ENCODE peak calls at places on chromosomes 11 and 22, in ten cellular contexts. B is astrocyte of the spinal cord, P is GM23338, S is WTC11, U is brain microvascular endothelial cell, K is Panc1, T is astrocyte, M is upper lobe of right lung, H is cardiac muscle cell, J is left ventricle myocardium inferior. F is an unnamed sample.

GRCh38 chr22:38163844-38164577 is 17.6 kb downstream of the PLA2G6 start:
- DNase-seq in B (no peak), P (no peak), S (no peak), U (no peak), K (no peak), T (no peak), M (peak), H (no peak), J (no peak), F (no peak)

GRCh38 chr11:87063982-87064381 is 26.2 kb downstream of the TMEM135 start:
- DNase-seq in B (peak), P (no peak), S (no peak), U (peak), K (no peak), T (peak), M (no peak), H (no peak), J (no peak), F (peak)

GRCh38 chr11:34198523-34198922 is 93.1 kb downstream of the NAT10 start:
- DNase-seq in B (no peak), P (no peak), S (no peak), U (peak), K (no peak), T (no peak), M (no peak), H (no peak), J (no peak), F (no peak)

GRCh38 chr11:76739798-76740197 is 43.4 kb upstream of the TSKU start:
- DNase-seq in B (no peak), P (no peak), S (no peak), U (no peak), K (no peak), T (no peak), M (no peak), H (no peak), J (no peak), F (no peak)

GRCh38 chr22:37248251-37248650 is 4.2 kb upstream of the RAC2 start:
- DNase-seq in B (no peak), P (no peak), S (no peak), U (no peak), K (no peak), T (no peak), M (peak), H (no peak), J (no peak), F (no peak)

GRCh38 chr11:70611890-70612289 is 213.6 kb downstream of the CTTN start:
- DNase-seq in B (no peak), P (peak), S (no peak), U (no peak), K (no peak), T (no peak), M (no peak), H (no peak), J (no peak), F (no peak)

GRCh38 chr11:27158763-27159679 is 118.4 kb downstream of the BBOX1 start:
- DNase-seq in B (peak), P (peak), S (peak), U (peak), K (peak), T (peak), M (no peak), H (peak), J (no peak), F (peak)

GRCh38 chr11:30585892-30586250 is 282 bp downstream of the MPPED2 start:
- DNase-seq in B (no peak), P (peak), S (no peak), U (no peak), K (no peak), T (no peak), M (peak), H (peak), J (peak), F (no peak)

GRCh38 chr22:39237276-39238123 is 7.3 kb downstream of the PDGFB start:
- DNase-seq in B (no peak), P (no peak), S (no peak), U (no peak), K (no peak), T (no peak), M (no peak), H (no peak), J (no peak), F (no peak)

GRCh38 chr11:134466035-134466908 is 54.2 kb upstream of the B3GAT1 start:
- DNase-seq in B (no peak), P (peak), S (peak), U (no peak), K (no peak), T (no peak), M (no peak), H (no peak), J (no peak), F (no peak)

GRCh38 chr11:57513911-57514537 is 1.5 kb downstream of the SLC43A1 start:
- DNase-seq in B (peak), P (peak), S (peak), U (no peak), K (no peak), T (peak), M (peak), H (peak), J (peak), F (no peak)

GRCh38 chr11:130088217-130088616 is 18.5 kb downstream of the APLP2 start:
- DNase-seq in B (no peak), P (no peak), S (no peak), U (no peak), K (no peak), T (no peak), M (no peak), H (no peak), J (no peak), F (no peak)

GRCh38 chr11:76408171-76408965 is 27.2 kb downstream of the GVQW3 start:
- DNase-seq in B (no peak), P (no peak), S (no peak), U (no peak), K (no peak), T (no peak), M (no peak), H (no peak), J (no peak), F (no peak)

GRCh38 chr22:45651931-45652528 is 19.6 kb upstream of the ATXN10 start:
- DNase-seq in B (no peak), P (no peak), S (no peak), U (no peak), K (no peak), T (no peak), M (no peak), H (no peak), J (no peak), F (no peak)

GRCh38 chr22:31148953-31149627 is 8.8 kb upstream of the PLA2G3 start:
- DNase-seq in B (peak), P (peak), S (peak), U (peak), K (peak), T (peak), M (peak), H (peak), J (peak), F (peak)

GRCh38 chr11:105489431-105489830 is 120.4 kb upstream of the GRIA4 start:
- DNase-seq in B (peak), P (no peak), S (no peak), U (no peak), K (no peak), T (peak), M (no peak), H (peak), J (no peak), F (no peak)

GRCh38 chr11:66371627-66372415 is at the start of gene SLC29A2:
- DNase-seq in B (no peak), P (peak), S (peak), U (no peak), K (no peak), T (no peak), M (peak), H (no peak), J (peak), F (no peak)

GRCh38 chr11:94787798-94788197 is 19.6 kb downstream of the AMOTL1 start:
- DNase-seq in B (no peak), P (no peak), S (no peak), U (no peak), K (no peak), T (no peak), M (no peak), H (no peak), J (no peak), F (no peak)
- TF ChIP-seq CTCF in B (no peak), P (no peak), S (no peak), U (no peak), K (no peak), T (no peak), M (no peak), H (no peak), J (no peak), F (no peak)

DNA sequence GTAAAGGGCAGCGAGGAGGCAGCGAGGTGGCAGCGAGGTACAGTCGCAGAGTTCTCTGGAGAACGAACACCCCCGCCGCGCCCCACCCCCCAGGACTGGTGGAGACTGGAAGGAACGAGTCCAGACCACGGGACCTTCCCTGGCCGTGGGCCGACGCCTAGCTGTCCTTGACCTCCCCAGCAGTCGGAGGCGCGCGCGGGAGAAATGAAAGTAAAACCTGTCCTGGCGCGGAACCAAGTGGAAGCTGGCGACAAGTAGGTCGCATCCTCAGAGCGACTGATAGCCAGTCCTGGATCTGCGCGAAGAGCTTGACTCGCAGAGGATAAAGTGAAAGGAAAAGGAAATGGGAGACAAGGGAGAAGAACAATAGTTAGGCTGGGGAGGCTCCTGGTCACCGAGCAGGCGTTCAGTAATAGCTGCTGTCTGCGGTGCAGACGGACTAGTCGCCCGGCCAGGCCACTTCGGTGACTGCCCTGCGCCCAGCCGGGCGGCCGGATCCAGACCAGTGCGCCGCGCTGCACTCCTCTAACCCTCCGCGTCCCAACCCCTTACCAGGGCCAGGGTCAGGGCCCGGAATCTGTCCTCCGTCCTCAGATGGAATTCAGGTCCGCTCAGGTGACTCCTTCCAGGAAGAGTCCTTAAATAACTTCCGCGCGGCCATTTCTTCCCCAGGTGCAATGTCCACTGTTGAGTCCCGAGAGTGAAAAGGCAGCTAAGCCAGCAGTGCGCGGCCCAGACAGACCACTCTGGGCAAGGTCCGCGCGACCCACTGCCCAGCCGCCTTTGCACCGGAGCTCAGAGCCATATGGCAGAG is 1.9 kb upstream of the ADM start:
- DNase-seq in B (peak), P (peak), S (peak), U (peak), K (no peak), T (no peak), M (peak), H (peak), J (peak), F (peak)
- TF ChIP-seq CTCF in B (no peak), P (no peak), S (no peak), U (no peak), K (no peak), T (no peak), M (no peak), H (no peak), J (peak), F (peak)

GRCh38 chr22:50247748-50248147 is 2.9 kb upstream of the TUBGCP6 start:
- DNase-seq in B (peak), P (peak), S (peak), U (peak), K (no peak), T (no peak), M (no peak), H (peak), J (no peak), F (peak)

GRCh38 chr22:50244420-50245213 is at the start of gene TUBGCP6:
- DNase-seq in B (peak), P (peak), S (peak), U (peak), K (no peak), T (peak), M (peak), H (peak), J (peak), F (peak)

GRCh38 chr22:50245214-50246072 is 620 bp upstream of the TUBGCP6 start:
- DNase-seq in B (no peak), P (no peak), S (no peak), U (no peak), K (no peak), T (no peak), M (no peak), H (no peak), J (no peak), F (no peak)

GRCh38 chr22:50248192-50249084 is 2.6 kb downstream of the HDAC10 start:
- DNase-seq in B (no peak), P (no peak), S (no peak), U (no peak), K (no peak), T (no peak), M (no peak), H (no peak), J (no peak), F (no peak)

GRCh38 chr22:50246242-50247175 is 1.7 kb upstream of the TUBGCP6 start:
- DNase-seq in B (no peak), P (peak), S (no peak), U (no peak), K (no peak), T (no peak), M (no peak), H (no peak), J (no peak), F (no peak)
- TF ChIP-seq CTCF in B (no peak), P (peak), S (no peak), U (peak), K (peak), T (no peak), M (no peak), H (no peak), J (no peak), F (peak)

DNA sequence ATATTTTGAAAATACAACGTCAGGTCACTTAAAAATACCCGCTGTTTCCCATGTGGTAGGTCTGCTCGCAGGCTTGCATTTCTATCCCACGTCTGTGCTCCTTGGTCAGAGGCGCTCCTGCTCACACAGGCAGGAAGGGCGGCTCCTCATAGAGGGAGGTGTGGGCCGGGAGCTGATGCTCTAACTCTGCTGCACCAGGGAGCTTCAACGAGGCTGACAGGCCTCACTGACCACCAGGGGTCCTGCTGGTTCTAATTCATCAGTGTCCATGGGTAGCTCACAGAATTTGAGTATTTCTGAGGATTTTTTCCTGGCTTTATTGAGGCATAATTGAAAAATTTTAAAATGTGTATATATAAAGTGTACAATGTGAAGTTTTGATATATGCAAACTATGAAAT is 68.5 kb downstream of the PIWIL3 start:
- DNase-seq in B (no peak), P (peak), S (peak), U (peak), K (no peak), T (no peak), M (no peak), H (peak), J (no peak), F (no peak)
- TF ChIP-seq CTCF in B (peak), P (peak), S (no peak), U (peak), K (no peak), T (no peak), M (no peak), H (peak), J (peak), F (peak)

DNA sequence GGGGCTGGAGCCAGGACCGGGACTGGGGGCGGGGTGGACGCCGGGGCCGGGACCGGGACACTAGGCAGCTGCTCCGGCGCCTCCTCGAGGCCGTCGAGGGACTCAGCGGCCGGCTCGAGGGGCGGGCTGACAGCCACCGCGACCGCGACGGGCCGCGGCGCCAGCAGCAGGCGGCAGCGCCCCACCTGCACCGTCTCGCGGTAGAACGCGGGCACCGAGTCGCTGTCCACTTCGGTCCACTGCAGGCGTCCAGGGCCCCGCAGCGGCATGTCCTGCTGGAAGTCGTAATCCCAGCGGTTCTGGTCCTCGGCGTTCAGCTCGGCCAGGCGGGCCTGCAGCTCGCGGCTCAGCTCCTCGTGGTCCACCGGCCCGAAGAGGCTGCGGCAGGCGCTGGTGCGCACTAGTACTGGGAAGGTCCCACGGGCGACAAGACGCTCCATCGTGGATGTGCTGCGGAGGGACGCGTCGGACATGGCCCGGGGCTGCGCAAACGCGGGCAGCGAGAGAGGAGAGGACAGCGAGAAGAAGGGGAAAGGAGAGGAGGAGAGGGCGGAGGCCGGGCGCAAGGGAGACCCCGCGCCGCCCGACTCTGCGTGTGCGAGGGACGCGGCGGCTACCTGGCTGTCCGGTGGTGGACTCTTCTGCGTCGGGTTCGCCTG is 429 bp downstream of the CDKN1C start:
- DNase-seq in B (peak), P (peak), S (peak), U (no peak), K (no peak), T (no peak), M (peak), H (peak), J (peak), F (no peak)
- TF ChIP-seq CTCF in B (peak), P (no peak), S (no peak), U (peak), K (peak), T (no peak), M (peak), H (peak), J (peak), F (no peak)

GRCh38 chr11:5605849-5606248 is 9.4 kb downstream of the TRIM6 start:
- DNase-seq in B (peak), P (no peak), S (no peak), U (peak), K (no peak), T (peak), M (no peak), H (peak), J (no peak), F (peak)
- TF ChIP-seq CTCF in B (peak), P (no peak), S (no peak), U (peak), K (no peak), T (no peak), M (no peak), H (no peak), J (no peak), F (peak)